ENCODE peak calls at places on chromosome 13, in five cellular contexts. One of them, this sample, is unnamed.

GRCh38 chr13:40402931-40403412 is 263.5 kb downstream of the FOXO1 start:
- DNase-seq in GM23248: peak; percentile 72
- DNase-seq in heart left ventricle: no peak
- DNase-seq in HS-5: no peak
- DNase-seq in brain microvascular endothelial cell: peak; percentile 85
- DNase-seq in this sample: no peak

GRCh38 chr13:95601906-95602305 is 42.6 kb downstream of the DZIP1 start:
- DNase-seq in GM23248: no peak
- DNase-seq in brain microvascular endothelial cell: no peak
- DNase-seq in heart left ventricle: no peak
- DNase-seq in HS-5: no peak
- DNase-seq in this sample: no peak

GRCh38 chr13:44718467-44718866 is 142.3 kb upstream of the TSC22D1 start:
- DNase-seq in brain microvascular endothelial cell: no peak
- DNase-seq in heart left ventricle: no peak
- DNase-seq in HS-5: no peak
- DNase-seq in GM23248: no peak
- DNase-seq in this sample: no peak

GRCh38 chr13:96003304-96003703 is 49.9 kb downstream of the UGGT2 start:
- DNase-seq in GM23248: peak; percentile 43
- DNase-seq in brain microvascular endothelial cell: no peak
- DNase-seq in heart left ventricle: no peak
- DNase-seq in HS-5: no peak
- DNase-seq in this sample: no peak

GRCh38 chr13:74131206-74131605 is 3.0 kb downstream of the KLF12 start:
- DNase-seq in HS-5: no peak
- DNase-seq in heart left ventricle: no peak
- DNase-seq in brain microvascular endothelial cell: no peak
- DNase-seq in GM23248: no peak
- DNase-seq in this sample: no peak

GRCh38 chr13:89363144-89363543 is 1692.0 kb downstream of the SLITRK5 start:
- DNase-seq in brain microvascular endothelial cell: no peak
- DNase-seq in HS-5: no peak
- DNase-seq in heart left ventricle: no peak
- DNase-seq in GM23248: no peak
- DNase-seq in this sample: no peak

GRCh38 chr13:112172641-112173171 is 105.8 kb downstream of the SOX1 start:
- DNase-seq in HS-5: no peak
- DNase-seq in GM23248: no peak
- DNase-seq in heart left ventricle: no peak
- DNase-seq in brain microvascular endothelial cell: no peak
- DNase-seq in this sample: no peak

GRCh38 chr13:86188170-86188569 is 389.0 kb upstream of the SLITRK6 start:
- DNase-seq in brain microvascular endothelial cell: no peak
- DNase-seq in heart left ventricle: no peak
- DNase-seq in HS-5: no peak
- DNase-seq in GM23248: no peak
- DNase-seq in this sample: no peak

GRCh38 chr13:51849145-51850101 is 4.4 kb upstream of the TMEM272 start:
- DNase-seq in heart left ventricle: no peak
- DNase-seq in brain microvascular endothelial cell: peak; percentile 16
- DNase-seq in GM23248: peak; percentile 25
- DNase-seq in HS-5: no peak
- DNase-seq in this sample: no peak

GRCh38 chr13:113815151-113816058 is 48.5 kb downstream of the GAS6 start:
- DNase-seq in brain microvascular endothelial cell: no peak
- DNase-seq in HS-5: no peak
- DNase-seq in GM23248: no peak
- DNase-seq in heart left ventricle: no peak
- DNase-seq in this sample: no peak

GRCh38 chr13:41546372-41547252 is 89.3 kb downstream of the RGCC start:
- DNase-seq in heart left ventricle: no peak
- DNase-seq in GM23248: peak; percentile 93
- DNase-seq in HS-5: peak; percentile 34
- DNase-seq in brain microvascular endothelial cell: peak; percentile 81
- DNase-seq in this sample: no peak

GRCh38 chr13:114151565-114152284 is 19.3 kb upstream of the RASA3 start:
- DNase-seq in HS-5: no peak
- DNase-seq in GM23248: peak; percentile 36
- DNase-seq in heart left ventricle: no peak
- DNase-seq in brain microvascular endothelial cell: no peak
- DNase-seq in this sample: no peak

GRCh38 chr13:51981355-51981754 is 29.9 kb downstream of the ATP7B start:
- DNase-seq in GM23248: no peak
- DNase-seq in heart left ventricle: no peak
- DNase-seq in HS-5: no peak
- DNase-seq in brain microvascular endothelial cell: peak; percentile 73
- DNase-seq in this sample: no peak

GRCh38 chr13:75670496-75670895 is 34.4 kb downstream of the LMO7 start:
- DNase-seq in heart left ventricle: no peak
- DNase-seq in GM23248: peak; percentile 61
- DNase-seq in HS-5: no peak
- DNase-seq in brain microvascular endothelial cell: peak; percentile 28
- DNase-seq in this sample: no peak

GRCh38 chr13:34640179-34640929 is 301.7 kb upstream of the NBEA start:
- DNase-seq in brain microvascular endothelial cell: no peak
- DNase-seq in HS-5: no peak
- DNase-seq in GM23248: no peak
- DNase-seq in heart left ventricle: no peak
- DNase-seq in this sample: no peak

GRCh38 chr13:59914556-59914955 is 249.2 kb downstream of the DIAPH3 start:
- DNase-seq in heart left ventricle: no peak
- DNase-seq in GM23248: peak; percentile 43
- DNase-seq in HS-5: no peak
- DNase-seq in brain microvascular endothelial cell: peak; percentile 76
- DNase-seq in this sample: no peak

GRCh38 chr13:25171517-25172302 is at the start of gene AMER2:
- DNase-seq in HS-5: no peak
- DNase-seq in GM23248: peak; percentile 49
- DNase-seq in brain microvascular endothelial cell: no peak
- DNase-seq in heart left ventricle: no peak
- DNase-seq in this sample: no peak

GRCh38 chr13:32228330-32229041 is 86.7 kb downstream of the ZAR1L start:
- DNase-seq in heart left ventricle: no peak
- DNase-seq in HS-5: no peak
- DNase-seq in GM23248: peak; percentile 59
- DNase-seq in brain microvascular endothelial cell: peak; percentile 55
- DNase-seq in this sample: no peak

GRCh38 chr13:91409661-91410060 is 11.2 kb downstream of the GPC5 start:
- DNase-seq in brain microvascular endothelial cell: no peak
- DNase-seq in HS-5: no peak
- DNase-seq in heart left ventricle: no peak
- DNase-seq in GM23248: no peak
- DNase-seq in this sample: no peak

GRCh38 chr13:65613004-65613403 is 1617.1 kb downstream of the PCDH9 start:
- DNase-seq in heart left ventricle: no peak
- DNase-seq in HS-5: no peak
- DNase-seq in brain microvascular endothelial cell: no peak
- DNase-seq in GM23248: no peak
- DNase-seq in this sample: no peak

GRCh38 chr13:31950121-31950810 is 81.3 kb upstream of the FRY start:
- DNase-seq in GM23248: no peak
- DNase-seq in brain microvascular endothelial cell: no peak
- DNase-seq in HS-5: no peak
- DNase-seq in heart left ventricle: no peak
- DNase-seq in this sample: no peak

This sample was measured in HFF-Myc.